ENCODE peak calls at places on chromosomes 13 and 19, in six cellular contexts. G, H, B, M, D and N are unnamed samples.

GRCh38 chr13:45522571-45522970 is 57.8 kb downstream of the COG3 start:
- DNase-seq in G (no peak), H (no peak), B (no peak), M (no peak), D (no peak), N (peak; percentile 90)

GRCh38 chr13:99585609-99586008 is 84.3 kb downstream of the TM9SF2 start:
- DNase-seq in G (no peak), H (no peak), B (no peak), M (no peak), D (no peak), N (no peak)

GRCh38 chr19:46637224-46637623 is 1.2 kb upstream of the GNG8 start:
- DNase-seq in G (no peak), H (no peak), B (no peak), M (no peak), D (no peak), N (no peak)

GRCh38 chr19:30851646-30852045 is 479.5 kb downstream of the ZNF536 start:
- DNase-seq in G (no peak), H (no peak), B (no peak), M (no peak), D (no peak), N (no peak)

GRCh38 chr13:81779896-81780295 is 1439.0 kb upstream of the SPRY2 start:
- DNase-seq in G (no peak), H (no peak), B (no peak), M (no peak), D (no peak), N (no peak)

GRCh38 chr19:16861875-16862274 is 26.9 kb upstream of the F2RL3 start:
- DNase-seq in G (no peak), H (no peak), B (no peak), M (no peak), D (no peak), N (no peak)

GRCh38 chr13:91361755-91362271 is 14.3 kb downstream of the MIR17HG start:
- DNase-seq in G (no peak), H (no peak), B (no peak), M (no peak), D (no peak), N (peak; percentile 17)

GRCh38 chr13:114118763-114119123 is 13.7 kb downstream of the RASA3 start:
- DNase-seq in G (peak; percentile 67), H (peak; percentile 66), B (no peak), M (no peak), D (no peak), N (no peak)

GRCh38 chr19:43776285-43776684 is 4.5 kb downstream of the KCNN4 start:
- DNase-seq in G (no peak), H (no peak), B (no peak), M (no peak), D (no peak), N (no peak)

GRCh38 chr19:43318796-43319314 is 34.6 kb upstream of the CD177 start:
- DNase-seq in G (no peak), H (no peak), B (no peak), M (no peak), D (no peak), N (peak; percentile 10)

GRCh38 chr19:17348700-17349099 is 11.3 kb downstream of the GTPBP3 start:
- DNase-seq in G (peak; percentile 92), H (no peak), B (no peak), M (peak; percentile 51), D (no peak), N (peak; percentile 57)

GRCh38 chr19:52391135-52391534 is 6.5 kb upstream of the ZNF528 start:
- DNase-seq in G (no peak), H (no peak), B (no peak), M (no peak), D (no peak), N (no peak)

GRCh38 chr19:55441692-55442321 is 1.3 kb downstream of the SHISA7 start:
- DNase-seq in G (no peak), H (no peak), B (no peak), M (no peak), D (no peak), N (no peak)

GRCh38 chr19:16897572-16898056 is 8.8 kb downstream of the F2RL3 start:
- DNase-seq in G (peak; percentile 85), H (peak; percentile 64), B (no peak), M (no peak), D (no peak), N (no peak)

GRCh38 chr19:23718802-23719201 is 31.8 kb upstream of the ZNF675 start:
- DNase-seq in G (no peak), H (no peak), B (no peak), M (no peak), D (no peak), N (no peak)

GRCh38 chr19:55913643-55914268 is 18.4 kb downstream of the NLRP13 start:
- DNase-seq in G (no peak), H (no peak), B (no peak), M (no peak), D (no peak), N (no peak)

GRCh38 chr13:87671031-87671823 is at the start of gene SLITRK5:
- DNase-seq in G (peak; percentile 91), H (peak; percentile 71), B (peak; percentile 73), M (no peak), D (peak; percentile 69), N (peak; percentile 81)

GRCh38 chr19:57820599-57820998 is 5.9 kb upstream of the ZNF552 start:
- DNase-seq in G (no peak), H (no peak), B (no peak), M (no peak), D (no peak), N (no peak)

GRCh38 chr13:99969934-99970760 is 1.4 kb downstream of the ZIC5 start:
- DNase-seq in G (peak; percentile 87), H (no peak), B (peak; percentile 21), M (no peak), D (no peak), N (no peak)

GRCh38 chr13:28533441-28534166 is 38.7 kb upstream of the FLT1 start:
- DNase-seq in G (no peak), H (no peak), B (no peak), M (no peak), D (no peak), N (no peak)

GRCh38 chr19:47680858-47681332 is 32.3 kb upstream of the EHD2 start:
- DNase-seq in G (no peak), H (no peak), B (no peak), M (no peak), D (no peak), N (no peak)

GRCh38 chr19:19140476-19140875 is 2.2 kb upstream of the TMEM161A start:
- DNase-seq in G (no peak), H (no peak), B (no peak), M (no peak), D (no peak), N (no peak)

GRCh38 chr13:51552027-51552426 is 32.2 kb upstream of the WDFY2 start:
- DNase-seq in G (no peak), H (peak; percentile 42), B (no peak), M (no peak), D (no peak), N (no peak)

GRCh38 chr13:102172406-102172805 is 229.4 kb downstream of the FGF14 start:
- DNase-seq in G (no peak), H (no peak), B (no peak), M (no peak), D (no peak), N (no peak)

GRCh38 chr19:18848860-18849661 is 17.3 kb downstream of the UPF1 start:
- DNase-seq in G (peak; percentile 88), H (peak; percentile 78), B (peak; percentile 46), M (peak; percentile 46), D (peak; percentile 61), N (peak; percentile 72)

GRCh38 chr19:2047449-2048103 is 3.5 kb downstream of the MKNK2 start:
- DNase-seq in G (peak; percentile 89), H (peak; percentile 85), B (peak; percentile 66), M (no peak), D (no peak), N (peak; percentile 30)

GRCh38 chr19:2045501-2046045 is 5.5 kb downstream of the MKNK2 start:
- DNase-seq in G (peak; percentile 72), H (peak; percentile 91), B (no peak), M (no peak), D (no peak), N (no peak)

GRCh38 chr19:2046046-2046907 is 4.8 kb downstream of the MKNK2 start:
- DNase-seq in G (peak; percentile 77), H (no peak), B (no peak), M (no peak), D (no peak), N (no peak)

GRCh38 chr19:2048104-2048958 is 2.7 kb downstream of the MKNK2 start:
- DNase-seq in G (no peak), H (no peak), B (peak; percentile 54), M (no peak), D (no peak), N (no peak)

GRCh38 chr19:2047076-2047448 is 4.0 kb downstream of the MKNK2 start:
- DNase-seq in G (no peak), H (no peak), B (no peak), M (no peak), D (no peak), N (no peak)
- H3K4me1 ChIP-seq in G (peaks cover 4% of the 10 kb centered on the region), H (peaks cover 85% of the 10 kb centered on the region), B (peaks cover 42% of the 10 kb centered on the region), M (peaks cover 38% of the 10 kb centered on the region), D (peaks cover 64% of the 10 kb centered on the region), N (peaks cover 68% of the 10 kb centered on the region)

GRCh38 chr13:73072501-73072900 is 13.7 kb downstream of the KLF5 start:
- DNase-seq in G (no peak), H (no peak), B (peak; percentile 18), M (no peak), D (no peak), N (no peak)

GRCh38 chr13:73075546-73075945 is 16.7 kb downstream of the KLF5 start:
- DNase-seq in G (no peak), H (no peak), B (peak; percentile 42), M (no peak), D (no peak), N (no peak)

GRCh38 chr13:73074101-73074500 is 15.3 kb downstream of the KLF5 start:
- DNase-seq in G (no peak), H (no peak), B (peak; percentile 12), M (no peak), D (no peak), N (no peak)

GRCh38 chr13:73070451-73070850 is 11.6 kb downstream of the KLF5 start:
- DNase-seq in G (no peak), H (no peak), B (peak; percentile 27), M (no peak), D (no peak), N (no peak)

DNA sequence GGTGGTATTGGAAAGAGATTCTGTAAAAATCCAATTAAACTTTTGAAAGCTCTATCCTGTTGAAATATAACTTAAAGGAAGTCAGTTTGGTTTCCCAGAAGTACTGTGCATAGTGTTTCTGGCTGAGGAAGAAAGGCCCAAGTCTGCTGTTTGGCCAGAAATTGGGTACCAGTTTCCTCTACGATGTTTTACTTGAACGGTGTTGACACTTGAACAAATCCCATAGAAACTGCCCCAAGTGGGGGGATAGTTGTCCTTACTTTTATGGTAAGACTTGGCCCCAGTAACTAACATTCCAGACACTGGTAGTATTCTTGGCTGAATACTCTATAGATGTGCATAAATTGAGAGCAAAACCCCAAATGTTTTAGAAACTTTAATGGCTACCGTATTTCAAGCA is 14.2 kb downstream of the KLF5 start:
- DNase-seq in G (no peak), H (no peak), B (peak; percentile 28), M (no peak), D (no peak), N (no peak)
- H3K4me1 ChIP-seq in G (peaks cover 2% of the 10 kb centered on the region), H (peaks cover 21% of the 10 kb centered on the region), B (peaks cover 5% of the 10 kb centered on the region), M (no peaks in the 10 kb centered on the region), D (no peaks in the 10 kb centered on the region), N (no peaks in the 10 kb centered on the region)

GRCh38 chr19:40716655-40717324 is at the start of the genes COQ8B and ITPKC:
- DNase-seq in G (peak; percentile 100), H (peak; percentile 99), B (peak; percentile 100), M (peak; percentile 97), D (peak; percentile 99), N (peak; percentile 100)
- H3K4me1 ChIP-seq in G (no peaks in the 10 kb centered on the region), H (peaks cover 49% of the 10 kb centered on the region), B (peaks cover 12% of the 10 kb centered on the region), M (peaks cover 19% of the 10 kb centered on the region), D (no peaks in the 10 kb centered on the region), N (peaks cover 28% of the 10 kb centered on the region)

GRCh38 chr13:111474136-111475002 is 153.9 kb downstream of the TEX29 start:
- DNase-seq in G (no peak), H (peak; percentile 32), B (no peak), M (no peak), D (no peak), N (peak; percentile 73)
- H3K4me1 ChIP-seq in G (no peaks in the 10 kb centered on the region), H (no peaks in the 10 kb centered on the region), B (no peaks in the 10 kb centered on the region), M (no peaks in the 10 kb centered on the region), D (no peaks in the 10 kb centered on the region), N (no peaks in the 10 kb centered on the region)